ENCODE peak calls at places on chromosomes 2 and 18, in ten cellular contexts. One of them, this sample, is unnamed.

GRCh38 chr18:23828426-23828825 is 139.2 kb downstream of the LAMA3 start:
- DNase-seq in K562: peak
- DNase-seq in neural progenitor cell: no peak
- DNase-seq in mesenchymal stem cell: peak
- DNase-seq in GM23338: no peak
- DNase-seq in neuronal stem cell: no peak
- DNase-seq in astrocyte: peak
- DNase-seq in HCT116: peak
- DNase-seq in GM12878: no peak
- DNase-seq in MM.1S: no peak
- DNase-seq in this sample: peak

GRCh38 chr18:79402977-79403722 is 7.4 kb downstream of the NFATC1 start:
- DNase-seq in K562: no peak
- DNase-seq in neural progenitor cell: no peak
- DNase-seq in mesenchymal stem cell: no peak
- DNase-seq in GM23338: no peak
- DNase-seq in neuronal stem cell: no peak
- DNase-seq in astrocyte: no peak
- DNase-seq in HCT116: no peak
- DNase-seq in GM12878: no peak
- DNase-seq in MM.1S: no peak
- DNase-seq in this sample: peak

GRCh38 chr18:13354414-13354813 is 135.9 kb downstream of the LDLRAD4 start:
- DNase-seq in K562: no peak
- DNase-seq in neural progenitor cell: no peak
- DNase-seq in mesenchymal stem cell: no peak
- DNase-seq in GM23338: no peak
- DNase-seq in neuronal stem cell: no peak
- DNase-seq in astrocyte: no peak
- DNase-seq in HCT116: no peak
- DNase-seq in GM12878: no peak
- DNase-seq in MM.1S: no peak
- DNase-seq in this sample: no peak

GRCh38 chr18:55302337-55302833 is 285.6 kb downstream of the TCF4 start:
- DNase-seq in K562: no peak
- DNase-seq in neural progenitor cell: peak
- DNase-seq in mesenchymal stem cell: no peak
- DNase-seq in GM23338: peak
- DNase-seq in neuronal stem cell: no peak
- DNase-seq in astrocyte: no peak
- DNase-seq in HCT116: no peak
- DNase-seq in GM12878: no peak
- DNase-seq in MM.1S: no peak
- DNase-seq in this sample: no peak

GRCh38 chr2:59296279-59296678 is 1055.2 kb upstream of the FANCL start:
- DNase-seq in K562: no peak
- DNase-seq in neural progenitor cell: no peak
- DNase-seq in mesenchymal stem cell: no peak
- DNase-seq in GM23338: no peak
- DNase-seq in neuronal stem cell: no peak
- DNase-seq in astrocyte: no peak
- DNase-seq in HCT116: no peak
- DNase-seq in GM12878: no peak
- DNase-seq in MM.1S: no peak
- DNase-seq in this sample: no peak

GRCh38 chr2:12928197-12928596 is 211.5 kb downstream of the TRIB2 start:
- DNase-seq in K562: no peak
- DNase-seq in neural progenitor cell: no peak
- DNase-seq in mesenchymal stem cell: peak
- DNase-seq in GM23338: no peak
- DNase-seq in neuronal stem cell: no peak
- DNase-seq in astrocyte: peak
- DNase-seq in HCT116: no peak
- DNase-seq in GM12878: no peak
- DNase-seq in MM.1S: no peak
- DNase-seq in this sample: peak

GRCh38 chr2:71700880-71701397 is 247.6 kb downstream of the DYSF start:
- DNase-seq in K562: no peak
- DNase-seq in neural progenitor cell: peak
- DNase-seq in mesenchymal stem cell: no peak
- DNase-seq in GM23338: no peak
- DNase-seq in neuronal stem cell: peak
- DNase-seq in astrocyte: peak
- DNase-seq in HCT116: no peak
- DNase-seq in GM12878: no peak
- DNase-seq in MM.1S: no peak
- DNase-seq in this sample: no peak

GRCh38 chr2:40251146-40251545 is 200.7 kb downstream of the SLC8A1 start:
- DNase-seq in K562: no peak
- DNase-seq in neural progenitor cell: peak
- DNase-seq in mesenchymal stem cell: peak
- DNase-seq in GM23338: peak
- DNase-seq in neuronal stem cell: peak
- DNase-seq in astrocyte: no peak
- DNase-seq in HCT116: no peak
- DNase-seq in GM12878: no peak
- DNase-seq in MM.1S: no peak
- DNase-seq in this sample: no peak

GRCh38 chr2:200913654-200914053 is 24.5 kb downstream of the NIF3L1 start:
- DNase-seq in K562: no peak
- DNase-seq in neural progenitor cell: no peak
- DNase-seq in mesenchymal stem cell: peak
- DNase-seq in GM23338: no peak
- DNase-seq in neuronal stem cell: no peak
- DNase-seq in astrocyte: peak
- DNase-seq in HCT116: no peak
- DNase-seq in GM12878: no peak
- DNase-seq in MM.1S: no peak
- DNase-seq in this sample: peak

GRCh38 chr2:199019898-199020507 is 437.7 kb downstream of the SATB2 start:
- DNase-seq in K562: peak
- DNase-seq in neural progenitor cell: peak
- DNase-seq in mesenchymal stem cell: peak
- DNase-seq in GM23338: peak
- DNase-seq in neuronal stem cell: peak
- DNase-seq in astrocyte: peak
- DNase-seq in HCT116: peak
- DNase-seq in GM12878: no peak
- DNase-seq in MM.1S: peak
- DNase-seq in this sample: peak

GRCh38 chr18:48136544-48137353 is 206.3 kb upstream of the SMAD2 start:
- DNase-seq in K562: no peak
- DNase-seq in neural progenitor cell: peak
- DNase-seq in mesenchymal stem cell: no peak
- DNase-seq in GM23338: peak
- DNase-seq in neuronal stem cell: no peak
- DNase-seq in astrocyte: no peak
- DNase-seq in HCT116: no peak
- DNase-seq in GM12878: no peak
- DNase-seq in MM.1S: no peak
- DNase-seq in this sample: no peak

GRCh38 chr2:68253211-68254068 is 1.1 kb upstream of the PPP3R1 start:
- DNase-seq in K562: no peak
- DNase-seq in neural progenitor cell: peak
- DNase-seq in mesenchymal stem cell: peak
- DNase-seq in GM23338: no peak
- DNase-seq in neuronal stem cell: peak
- DNase-seq in astrocyte: peak
- DNase-seq in HCT116: no peak
- DNase-seq in GM12878: no peak
- DNase-seq in MM.1S: peak
- DNase-seq in this sample: peak

GRCh38 chr2:121527009-121527682 is 3.5 kb upstream of the RNU4ATAC start:
- DNase-seq in K562: no peak
- DNase-seq in neural progenitor cell: no peak
- DNase-seq in mesenchymal stem cell: no peak
- DNase-seq in GM23338: no peak
- DNase-seq in neuronal stem cell: no peak
- DNase-seq in astrocyte: no peak
- DNase-seq in HCT116: no peak
- DNase-seq in GM12878: no peak
- DNase-seq in MM.1S: no peak
- DNase-seq in this sample: peak

GRCh38 chr2:101921319-101921960 is 70.3 kb upstream of the IL1R2 start:
- DNase-seq in K562: no peak
- DNase-seq in neural progenitor cell: no peak
- DNase-seq in mesenchymal stem cell: no peak
- DNase-seq in GM23338: no peak
- DNase-seq in neuronal stem cell: no peak
- DNase-seq in astrocyte: no peak
- DNase-seq in HCT116: no peak
- DNase-seq in GM12878: no peak
- DNase-seq in MM.1S: no peak
- DNase-seq in this sample: no peak

GRCh38 chr2:30688956-30689401 is 118.3 kb downstream of the CAPN13 start:
- DNase-seq in K562: no peak
- DNase-seq in neural progenitor cell: no peak
- DNase-seq in mesenchymal stem cell: no peak
- DNase-seq in GM23338: no peak
- DNase-seq in neuronal stem cell: no peak
- DNase-seq in astrocyte: no peak
- DNase-seq in HCT116: no peak
- DNase-seq in GM12878: no peak
- DNase-seq in MM.1S: no peak
- DNase-seq in this sample: no peak
- H2AFZ ChIP-seq in K562: no peak
- H2AFZ ChIP-seq in neural progenitor cell: peak
- H2AFZ ChIP-seq in mesenchymal stem cell: no peak
- H2AFZ ChIP-seq in GM23338: no peak
- H2AFZ ChIP-seq in neuronal stem cell: no peak
- H2AFZ ChIP-seq in astrocyte: no peak
- H2AFZ ChIP-seq in HCT116: no peak
- H2AFZ ChIP-seq in GM12878: no peak
- H2AFZ ChIP-seq in MM.1S: no peak
- H2AFZ ChIP-seq in this sample: peak

GRCh38 chr2:161095314-161095713 is 64.9 kb upstream of the TANK start:
- DNase-seq in K562: no peak
- DNase-seq in neural progenitor cell: no peak
- DNase-seq in mesenchymal stem cell: no peak
- DNase-seq in GM23338: no peak
- DNase-seq in neuronal stem cell: no peak
- DNase-seq in astrocyte: no peak
- DNase-seq in HCT116: no peak
- DNase-seq in GM12878: no peak
- DNase-seq in MM.1S: no peak
- DNase-seq in this sample: no peak
- H3K4me3 ChIP-seq in K562: no peak
- H3K4me3 ChIP-seq in neural progenitor cell: no peak
- H3K4me3 ChIP-seq in mesenchymal stem cell: no peak
- H3K4me3 ChIP-seq in GM23338: no peak
- H3K4me3 ChIP-seq in neuronal stem cell: no peak
- H3K4me3 ChIP-seq in astrocyte: no peak
- H3K4me3 ChIP-seq in HCT116: no peak
- H3K4me3 ChIP-seq in GM12878: no peak
- H3K4me3 ChIP-seq in MM.1S: no peak
- H3K4me3 ChIP-seq in this sample: no peak

GRCh38 chr2:54676656-54677055 is 46.8 kb upstream of the EML6 start:
- DNase-seq in K562: no peak
- DNase-seq in neural progenitor cell: no peak
- DNase-seq in mesenchymal stem cell: no peak
- DNase-seq in GM23338: no peak
- DNase-seq in neuronal stem cell: no peak
- DNase-seq in astrocyte: peak
- DNase-seq in HCT116: no peak
- DNase-seq in GM12878: no peak
- DNase-seq in MM.1S: no peak
- DNase-seq in this sample: no peak
- H2AFZ ChIP-seq in K562: no peak
- H2AFZ ChIP-seq in neural progenitor cell: no peak
- H2AFZ ChIP-seq in mesenchymal stem cell: no peak
- H2AFZ ChIP-seq in GM23338: no peak
- H2AFZ ChIP-seq in neuronal stem cell: no peak
- H2AFZ ChIP-seq in astrocyte: no peak
- H2AFZ ChIP-seq in HCT116: no peak
- H2AFZ ChIP-seq in GM12878: no peak
- H2AFZ ChIP-seq in MM.1S: no peak
- H2AFZ ChIP-seq in this sample: no peak

GRCh38 chr18:9106094-9106493 is 3.6 kb downstream of the NDUFV2 start:
- DNase-seq in K562: no peak
- DNase-seq in neural progenitor cell: no peak
- DNase-seq in mesenchymal stem cell: no peak
- DNase-seq in GM23338: no peak
- DNase-seq in neuronal stem cell: no peak
- DNase-seq in astrocyte: no peak
- DNase-seq in HCT116: no peak
- DNase-seq in GM12878: no peak
- DNase-seq in MM.1S: peak
- DNase-seq in this sample: no peak

GRCh38 chr18:9108911-9109310 is 6.4 kb downstream of the NDUFV2 start:
- DNase-seq in K562: no peak
- DNase-seq in neural progenitor cell: no peak
- DNase-seq in mesenchymal stem cell: no peak
- DNase-seq in GM23338: no peak
- DNase-seq in neuronal stem cell: no peak
- DNase-seq in astrocyte: no peak
- DNase-seq in HCT116: no peak
- DNase-seq in GM12878: no peak
- DNase-seq in MM.1S: peak
- DNase-seq in this sample: no peak

GRCh38 chr18:9109523-9109922 is 7.0 kb downstream of the NDUFV2 start:
- DNase-seq in K562: no peak
- DNase-seq in neural progenitor cell: no peak
- DNase-seq in mesenchymal stem cell: peak
- DNase-seq in GM23338: no peak
- DNase-seq in neuronal stem cell: no peak
- DNase-seq in astrocyte: peak
- DNase-seq in HCT116: no peak
- DNase-seq in GM12878: no peak
- DNase-seq in MM.1S: no peak
- DNase-seq in this sample: no peak

GRCh38 chr18:9105420-9105819 is 2.9 kb downstream of the NDUFV2 start:
- DNase-seq in K562: no peak
- DNase-seq in neural progenitor cell: no peak
- DNase-seq in mesenchymal stem cell: no peak
- DNase-seq in GM23338: no peak
- DNase-seq in neuronal stem cell: no peak
- DNase-seq in astrocyte: no peak
- DNase-seq in HCT116: no peak
- DNase-seq in GM12878: no peak
- DNase-seq in MM.1S: peak
- DNase-seq in this sample: no peak

DNA sequence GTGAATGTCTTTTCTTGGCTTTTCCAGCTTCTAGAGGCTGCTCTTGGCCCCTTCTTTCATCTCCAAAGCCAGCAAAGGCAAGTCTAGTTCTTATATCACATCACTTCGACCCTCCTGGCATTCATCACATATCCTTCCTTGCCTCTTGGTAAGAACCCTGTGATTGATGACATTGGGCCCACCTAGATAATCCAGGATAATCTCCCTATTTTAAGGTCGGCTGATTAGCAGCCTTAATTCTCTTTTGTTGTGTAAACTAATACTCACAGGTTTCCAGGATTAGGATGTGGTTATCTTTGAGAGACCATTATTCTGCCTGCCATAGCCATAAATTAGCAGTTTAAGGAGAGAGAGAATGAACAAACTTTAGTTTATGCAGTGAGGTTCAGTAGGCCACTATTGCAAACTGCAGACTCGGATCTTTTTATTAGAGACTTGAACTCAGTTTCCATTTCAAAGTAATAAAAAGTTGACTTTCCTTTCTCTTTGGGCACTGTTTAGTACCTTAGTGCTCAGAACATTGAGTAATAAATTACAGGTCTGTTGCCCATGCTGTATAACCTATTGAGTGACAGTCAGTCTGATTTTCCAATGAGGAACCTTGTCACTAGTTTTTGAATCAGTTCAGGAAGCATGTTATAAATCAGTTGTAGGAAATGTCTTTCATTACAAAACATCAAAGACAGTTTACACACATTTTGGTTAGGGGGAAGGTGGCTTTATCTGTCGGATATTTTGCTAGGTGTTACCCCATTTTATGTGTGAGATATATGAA is 4.5 kb downstream of the NDUFV2 start:
- DNase-seq in K562: no peak
- DNase-seq in neural progenitor cell: peak
- DNase-seq in mesenchymal stem cell: peak
- DNase-seq in GM23338: no peak
- DNase-seq in neuronal stem cell: no peak
- DNase-seq in astrocyte: no peak
- DNase-seq in HCT116: no peak
- DNase-seq in GM12878: no peak
- DNase-seq in MM.1S: peak
- DNase-seq in this sample: no peak
- H3K4me3 ChIP-seq in K562: peak
- H3K4me3 ChIP-seq in neural progenitor cell: peak
- H3K4me3 ChIP-seq in mesenchymal stem cell: peak
- H3K4me3 ChIP-seq in GM23338: peak
- H3K4me3 ChIP-seq in neuronal stem cell: no peak
- H3K4me3 ChIP-seq in astrocyte: peak
- H3K4me3 ChIP-seq in HCT116: no peak
- H3K4me3 ChIP-seq in GM12878: peak
- H3K4me3 ChIP-seq in MM.1S: peak
- H3K4me3 ChIP-seq in this sample: no peak